ENCODE peak calls at places on chromosomes 1 and 21, in ten cellular contexts. V is tibial nerve; K is CD4-positive, alpha-beta T cell; H is transverse colon; A is fibroblast of mammary gland; I is HFF-Myc; U is BE2C; Y is neural crest cell; L is MCF 10A; P is thoracic aorta. J is an unnamed sample.

GRCh38 chr1:192766009-192766625 is 42.7 kb upstream of the RGS2 start:
- DNase-seq in V (no peak), K (no peak), H (no peak), A (no peak), I (no peak), U (no peak), Y (no peak), L (peak; percentile 32), P (no peak), J (no peak)

GRCh38 chr1:96688737-96689136 is 32.8 kb upstream of the PTBP2 start:
- DNase-seq in V (no peak), K (no peak), H (no peak), A (no peak), I (no peak), U (peak; percentile 33), Y (no peak), L (no peak), P (no peak), J (no peak)

GRCh38 chr1:83775977-83776603 is 222.8 kb downstream of the TTLL7 start:
- DNase-seq in V (no peak), K (no peak), H (no peak), A (no peak), I (no peak), U (no peak), Y (no peak), L (no peak), P (no peak), J (no peak)

GRCh38 chr1:116911779-116912469 is 2.2 kb downstream of the PTGFRN start:
- DNase-seq in V (no peak), K (no peak), H (no peak), A (no peak), I (no peak), U (no peak), Y (no peak), L (no peak), P (no peak), J (no peak)

GRCh38 chr1:69305621-69306020 is 262.1 kb upstream of the LRRC7 start:
- DNase-seq in V (no peak), K (no peak), H (no peak), A (no peak), I (no peak), U (peak; percentile 40), Y (no peak), L (peak; percentile 39), P (no peak), J (no peak)

GRCh38 chr1:27992271-27992670 is 32.5 kb downstream of the XKR8 start:
- DNase-seq in V (no peak), K (peak; percentile 35), H (no peak), A (no peak), I (no peak), U (no peak), Y (no peak), L (no peak), P (no peak), J (no peak)

GRCh38 chr1:245599413-245600174 is 444.8 kb downstream of the KIF26B start:
- DNase-seq in V (peak; percentile 18), K (no peak), H (no peak), A (peak; percentile 97), I (peak; percentile 48), U (no peak), Y (no peak), L (peak; percentile 97), P (no peak), J (no peak)

GRCh38 chr1:48923116-48923515 is 146.4 kb upstream of the BEND5 start:
- DNase-seq in V (no peak), K (no peak), H (no peak), A (no peak), I (no peak), U (no peak), Y (no peak), L (no peak), P (no peak), J (no peak)

GRCh38 chr21:34808569-34809204 is 139.9 kb downstream of the CLIC6 start:
- DNase-seq in V (no peak), K (no peak), H (no peak), A (peak; percentile 98), I (peak; percentile 45), U (no peak), Y (no peak), L (peak; percentile 80), P (no peak), J (no peak)

GRCh38 chr21:34807146-34807880 is 138.5 kb downstream of the CLIC6 start:
- DNase-seq in V (no peak), K (peak; percentile 23), H (no peak), A (peak; percentile 99), I (peak; percentile 89), U (no peak), Y (no peak), L (peak; percentile 98), P (peak; percentile 30), J (no peak)

GRCh38 chr21:34806423-34806822 is 137.6 kb downstream of the CLIC6 start:
- DNase-seq in V (no peak), K (no peak), H (no peak), A (no peak), I (no peak), U (no peak), Y (no peak), L (no peak), P (no peak), J (no peak)

GRCh38 chr21:34809822-34810221 is 141.0 kb downstream of the CLIC6 start:
- DNase-seq in V (no peak), K (no peak), H (no peak), A (no peak), I (no peak), U (no peak), Y (no peak), L (no peak), P (no peak), J (no peak)

DNA sequence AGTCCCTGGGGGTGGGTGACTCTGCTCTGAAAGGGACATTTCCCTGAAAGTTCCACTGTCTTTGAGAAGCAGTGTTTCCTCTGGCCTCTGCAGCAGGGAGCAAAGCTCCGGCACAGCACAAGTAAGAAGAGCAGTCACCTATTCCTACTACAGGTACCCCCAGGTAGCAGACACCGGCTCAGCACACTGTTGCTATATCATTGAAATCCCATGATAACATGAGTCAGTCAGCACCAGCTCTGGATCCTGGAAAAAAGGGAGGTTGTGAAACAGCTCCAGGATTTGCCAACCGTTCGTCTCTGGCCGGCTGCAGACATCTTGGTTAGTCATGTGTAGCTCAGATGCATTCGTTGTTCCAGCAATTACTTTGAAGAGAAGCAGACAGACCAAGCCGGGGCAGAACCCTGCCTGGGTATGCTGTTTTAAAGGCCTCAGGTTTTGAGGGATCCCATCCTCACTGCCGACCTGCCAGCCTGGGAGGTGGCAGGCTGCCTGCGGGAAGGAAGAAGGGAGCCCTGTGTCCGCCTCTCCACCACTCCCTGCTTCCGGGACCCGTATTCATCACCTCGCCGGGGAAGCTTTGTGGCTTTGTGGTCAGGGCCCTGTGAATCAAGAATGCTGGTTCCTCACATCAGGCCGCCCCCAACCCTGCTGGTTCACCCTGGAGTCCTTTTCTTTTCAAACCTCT is 139.2 kb downstream of the CLIC6 start:
- DNase-seq in V (no peak), K (peak; percentile 32), H (no peak), A (peak; percentile 98), I (peak; percentile 48), U (no peak), Y (no peak), L (peak; percentile 97), P (no peak), J (no peak)
- TF ChIP-seq CTCF in V (no peak), K (no peak), H (no peak), A (no peak), I (no peak), U (no peak), Y (no peak), L (no peak), P (no peak), J (no peak)

GRCh38 chr1:226568975-226569741 is 20.6 kb downstream of the STUM start:
- DNase-seq in V (no peak), K (no peak), H (no peak), A (no peak), I (no peak), U (no peak), Y (no peak), L (no peak), P (no peak), J (no peak)

GRCh38 chr1:226571901-226572300 is 23.3 kb downstream of the STUM start:
- DNase-seq in V (no peak), K (no peak), H (no peak), A (no peak), I (no peak), U (no peak), Y (no peak), L (no peak), P (no peak), J (no peak)

GRCh38 chr1:226568077-226568831 is 19.7 kb downstream of the STUM start:
- DNase-seq in V (no peak), K (no peak), H (no peak), A (peak; percentile 15), I (no peak), U (peak; percentile 30), Y (no peak), L (no peak), P (no peak), J (no peak)

GRCh38 chr1:226572325-226572726 is 23.8 kb downstream of the STUM start:
- DNase-seq in V (no peak), K (no peak), H (no peak), A (no peak), I (no peak), U (no peak), Y (no peak), L (no peak), P (no peak), J (no peak)

DNA sequence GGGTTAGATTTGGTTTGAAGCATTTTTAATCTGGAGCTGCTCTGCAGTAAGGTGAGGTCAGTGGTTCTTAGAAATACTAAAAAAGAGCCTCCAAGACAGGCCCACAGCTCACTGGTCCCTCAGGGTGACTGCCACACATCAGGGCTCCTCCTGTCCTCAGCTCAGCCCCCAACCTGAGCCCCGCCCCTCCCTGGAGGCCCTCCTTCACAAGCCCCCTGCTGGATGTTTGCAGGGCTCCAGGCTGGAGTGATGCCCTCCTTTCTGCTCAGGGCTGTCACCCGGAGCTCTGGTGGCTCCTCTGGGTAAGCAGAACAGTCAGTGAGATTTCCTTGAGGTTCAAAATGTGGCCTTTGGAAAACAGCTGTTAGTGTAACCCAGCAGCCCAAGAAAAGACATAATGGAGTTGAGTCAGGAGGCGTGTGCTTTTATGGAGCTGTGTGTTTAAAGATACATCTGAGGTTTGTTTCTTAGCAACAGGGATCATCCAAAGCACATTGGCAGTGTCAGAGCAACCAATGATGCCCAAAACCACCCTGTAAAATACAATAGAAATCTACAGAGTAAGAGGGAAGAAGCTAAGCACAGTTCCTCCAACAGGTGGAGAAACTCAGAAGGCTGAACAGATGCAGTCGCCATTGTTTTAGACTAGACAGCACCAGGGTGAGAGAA is 21.4 kb downstream of the STUM start:
- DNase-seq in V (no peak), K (no peak), H (no peak), A (no peak), I (no peak), U (peak; percentile 63), Y (peak; percentile 45), L (peak; percentile 34), P (no peak), J (no peak)
- TF ChIP-seq CTCF in V (no peak), K (no peak), H (no peak), A (peak; percentile 6), I (peak; percentile 44), U (peak; percentile 55), Y (peak; percentile 56), L (no peak), P (no peak), J (no peak)

GRCh38 chr1:30601316-30602085 is 121.9 kb downstream of the MATN1 start:
- DNase-seq in V (no peak), K (no peak), H (no peak), A (no peak), I (no peak), U (no peak), Y (no peak), L (no peak), P (no peak), J (no peak)
- TF ChIP-seq CTCF in V (no peak), K (no peak), H (no peak), A (peak; percentile 3), I (no peak), U (no peak), Y (no peak), L (no peak), P (no peak), J (no peak)

GRCh38 chr1:44103270-44104131 is 15.1 kb upstream of the KLF17 start:
- DNase-seq in V (no peak), K (no peak), H (no peak), A (peak; percentile 16), I (no peak), U (no peak), Y (peak; percentile 54), L (no peak), P (no peak), J (no peak)
- TF ChIP-seq CTCF in V (no peak), K (no peak), H (no peak), A (peak; percentile 24), I (peak; percentile 43), U (no peak), Y (peak; percentile 45), L (no peak), P (no peak), J (no peak)